ENCODE peak calls at places on chromosomes 3 and 15, in four cellular contexts. One of them, this sample, is unnamed.

GRCh38 chr15:23477920-23478319 is 30.9 kb upstream of the GOLGA6L2 start:
- DNase-seq in activated B cell treated with CpG ODN at 0.5 μM for 24 hours: no peak
- DNase-seq in suprapubic skin: no peak
- DNase-seq in omental fat pad: no peak
- DNase-seq in this sample: no peak

GRCh38 chr15:72538931-72539330 is 64.8 kb downstream of the ARIH1 start:
- DNase-seq in activated B cell treated with CpG ODN at 0.5 μM for 24 hours: no peak
- DNase-seq in suprapubic skin: no peak
- DNase-seq in omental fat pad: no peak
- DNase-seq in this sample: no peak

GRCh38 chr3:105832618-105833017 is 36.2 kb downstream of the CBLB start:
- DNase-seq in activated B cell treated with CpG ODN at 0.5 μM for 24 hours: no peak
- DNase-seq in suprapubic skin: no peak
- DNase-seq in omental fat pad: no peak
- DNase-seq in this sample: no peak

GRCh38 chr3:100105536-100105935 is 8.8 kb downstream of the FILIP1L start:
- DNase-seq in activated B cell treated with CpG ODN at 0.5 μM for 24 hours: no peak
- DNase-seq in suprapubic skin: no peak
- DNase-seq in omental fat pad: no peak
- DNase-seq in this sample: no peak

GRCh38 chr3:123011484-123011883 is 16.1 kb downstream of the SEMA5B start:
- DNase-seq in activated B cell treated with CpG ODN at 0.5 μM for 24 hours: no peak
- DNase-seq in suprapubic skin: no peak
- DNase-seq in omental fat pad: no peak
- DNase-seq in this sample: no peak

GRCh38 chr3:46017720-46018119 is 9.6 kb downstream of the XCR1 start:
- DNase-seq in activated B cell treated with CpG ODN at 0.5 μM for 24 hours: no peak
- DNase-seq in suprapubic skin: no peak
- DNase-seq in omental fat pad: no peak
- DNase-seq in this sample: no peak

GRCh38 chr15:67413770-67414429 is 107.0 kb upstream of the C15orf61 start:
- DNase-seq in activated B cell treated with CpG ODN at 0.5 μM for 24 hours: no peak
- DNase-seq in suprapubic skin: no peak
- DNase-seq in omental fat pad: no peak
- DNase-seq in this sample: no peak

GRCh38 chr3:73419179-73419803 is 205.4 kb downstream of the PDZRN3 start:
- DNase-seq in activated B cell treated with CpG ODN at 0.5 μM for 24 hours: no peak
- DNase-seq in suprapubic skin: no peak
- DNase-seq in omental fat pad: no peak
- DNase-seq in this sample: no peak

GRCh38 chr3:45642731-45643152 is 46.5 kb upstream of the SACM1L start:
- DNase-seq in activated B cell treated with CpG ODN at 0.5 μM for 24 hours: no peak
- DNase-seq in suprapubic skin: no peak
- DNase-seq in omental fat pad: no peak
- DNase-seq in this sample: no peak

GRCh38 chr3:30518201-30518864 is 88.1 kb upstream of the TGFBR2 start:
- DNase-seq in activated B cell treated with CpG ODN at 0.5 μM for 24 hours: no peak
- DNase-seq in suprapubic skin: no peak
- DNase-seq in omental fat pad: no peak
- DNase-seq in this sample: no peak

GRCh38 chr3:36843065-36844051 is 79.0 kb upstream of the DCLK3 start:
- DNase-seq in activated B cell treated with CpG ODN at 0.5 μM for 24 hours: no peak
- DNase-seq in suprapubic skin: no peak
- DNase-seq in omental fat pad: no peak
- DNase-seq in this sample: no peak

GRCh38 chr15:20294651-20295237 is 246.9 kb downstream of the GOLGA6L6 start:
- DNase-seq in activated B cell treated with CpG ODN at 0.5 μM for 24 hours: no peak
- DNase-seq in suprapubic skin: no peak
- DNase-seq in omental fat pad: no peak
- DNase-seq in this sample: no peak

GRCh38 chr3:183213941-183214612 is 39.0 kb upstream of the B3GNT5 start:
- DNase-seq in activated B cell treated with CpG ODN at 0.5 μM for 24 hours: no peak
- DNase-seq in suprapubic skin: no peak
- DNase-seq in omental fat pad: no peak
- DNase-seq in this sample: no peak

GRCh38 chr15:39919740-39920509 is at the start of gene GPR176:
- DNase-seq in activated B cell treated with CpG ODN at 0.5 μM for 24 hours: peak
- DNase-seq in suprapubic skin: peak
- DNase-seq in omental fat pad: no peak
- DNase-seq in this sample: no peak

GRCh38 chr3:165839296-165840076 is 2.3 kb upstream of the BCHE start:
- DNase-seq in activated B cell treated with CpG ODN at 0.5 μM for 24 hours: no peak
- DNase-seq in suprapubic skin: no peak
- DNase-seq in omental fat pad: no peak
- DNase-seq in this sample: no peak

GRCh38 chr15:85880501-85881190 is 85.9 kb upstream of the KLHL25 start:
- DNase-seq in activated B cell treated with CpG ODN at 0.5 μM for 24 hours: no peak
- DNase-seq in suprapubic skin: no peak
- DNase-seq in omental fat pad: no peak
- DNase-seq in this sample: no peak

GRCh38 chr15:73936588-73937312 is 10.5 kb downstream of the LOXL1 start:
- DNase-seq in activated B cell treated with CpG ODN at 0.5 μM for 24 hours: no peak
- DNase-seq in suprapubic skin: no peak
- DNase-seq in omental fat pad: no peak
- DNase-seq in this sample: no peak
- TF ChIP-seq CTCF in activated B cell treated with CpG ODN at 0.5 μM for 24 hours: no peak
- TF ChIP-seq CTCF in suprapubic skin: no peak
- TF ChIP-seq CTCF in omental fat pad: no peak
- TF ChIP-seq CTCF in this sample: no peak

DNA sequence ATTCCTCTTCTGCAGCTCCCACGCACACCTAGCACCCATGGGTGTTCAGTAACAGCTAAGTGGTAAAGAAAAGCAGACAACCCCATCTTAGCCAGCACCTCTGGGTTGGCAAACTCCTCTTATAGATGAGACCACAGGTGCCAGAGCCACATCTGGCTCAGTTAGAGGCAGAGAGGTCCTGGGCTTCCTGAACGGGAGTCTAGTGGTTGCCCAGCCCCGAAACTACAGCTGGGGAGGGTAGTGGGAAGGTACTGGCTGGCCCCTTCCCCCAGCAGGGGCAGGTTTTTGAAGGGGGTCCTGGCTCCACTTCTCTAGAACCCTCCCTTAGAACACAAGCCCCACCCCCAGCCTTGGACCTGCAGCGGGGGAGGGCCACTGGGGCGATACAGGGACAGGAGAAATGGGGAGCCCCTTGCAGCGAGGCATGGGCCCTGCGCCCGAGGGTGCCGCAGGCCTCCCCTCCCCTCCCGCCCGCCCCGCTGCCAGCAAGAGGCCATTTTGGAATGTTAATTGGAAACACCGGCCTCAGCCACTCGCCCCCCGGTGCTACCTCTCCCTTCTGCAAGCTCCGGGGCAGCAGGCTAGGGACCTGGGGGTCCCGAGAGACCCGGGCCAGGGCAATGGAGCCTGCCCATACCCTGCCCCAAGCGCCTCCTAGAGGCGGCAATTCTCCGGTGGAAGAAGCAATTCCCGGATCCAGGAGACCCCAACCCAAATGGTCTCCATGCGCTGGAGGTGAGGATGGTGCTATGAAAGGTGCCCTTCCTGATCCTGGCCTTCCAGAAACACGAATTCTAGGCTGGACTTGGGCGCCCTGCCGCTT is 1.5 kb downstream of the DUSP7 start:
- DNase-seq in activated B cell treated with CpG ODN at 0.5 μM for 24 hours: no peak
- DNase-seq in suprapubic skin: no peak
- DNase-seq in omental fat pad: no peak
- DNase-seq in this sample: no peak
- TF ChIP-seq CTCF in activated B cell treated with CpG ODN at 0.5 μM for 24 hours: no peak
- TF ChIP-seq CTCF in suprapubic skin: no peak
- TF ChIP-seq CTCF in omental fat pad: no peak
- TF ChIP-seq CTCF in this sample: peak

GRCh38 chr15:71103102-71103676 is 12.1 kb upstream of the THSD4 start:
- DNase-seq in activated B cell treated with CpG ODN at 0.5 μM for 24 hours: no peak
- DNase-seq in suprapubic skin: no peak
- DNase-seq in omental fat pad: no peak
- DNase-seq in this sample: no peak
- TF ChIP-seq CTCF in activated B cell treated with CpG ODN at 0.5 μM for 24 hours: no peak
- TF ChIP-seq CTCF in suprapubic skin: no peak
- TF ChIP-seq CTCF in omental fat pad: no peak
- TF ChIP-seq CTCF in this sample: peak

DNA sequence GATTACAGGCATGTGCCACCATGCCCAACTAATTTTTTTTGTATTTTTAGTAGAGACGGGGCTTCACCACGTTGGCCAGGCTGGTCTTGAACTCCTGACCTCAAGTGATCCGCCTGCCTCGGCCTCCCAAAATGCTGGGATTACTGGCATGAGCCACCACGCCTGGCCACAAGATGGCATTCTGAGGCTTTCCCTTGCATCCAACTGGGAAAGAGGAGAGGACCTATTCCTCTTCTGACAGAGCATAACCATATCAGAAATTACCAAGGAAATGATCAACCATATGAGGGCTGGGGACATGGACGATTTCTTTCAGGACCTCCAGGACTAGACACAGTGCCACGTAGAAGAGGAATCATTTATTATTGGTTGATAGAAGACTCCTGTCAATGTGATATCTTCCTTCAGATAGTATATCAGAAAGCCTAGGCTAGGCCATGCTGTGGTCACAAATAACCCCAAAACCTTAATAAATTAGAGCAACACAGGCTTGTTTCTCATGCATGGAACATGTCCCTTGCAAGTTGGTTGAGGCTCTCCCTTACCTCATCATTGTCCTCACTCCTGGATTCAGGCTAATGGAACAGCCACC is 372.3 kb upstream of the IL12A start:
- DNase-seq in activated B cell treated with CpG ODN at 0.5 μM for 24 hours: no peak
- DNase-seq in suprapubic skin: no peak
- DNase-seq in omental fat pad: no peak
- DNase-seq in this sample: no peak
- TF ChIP-seq CTCF in activated B cell treated with CpG ODN at 0.5 μM for 24 hours: no peak
- TF ChIP-seq CTCF in suprapubic skin: no peak
- TF ChIP-seq CTCF in omental fat pad: no peak
- TF ChIP-seq CTCF in this sample: peak

GRCh38 chr3:163328680-163329079 is 1749.6 kb downstream of the SI start:
- DNase-seq in activated B cell treated with CpG ODN at 0.5 μM for 24 hours: no peak
- DNase-seq in suprapubic skin: no peak
- DNase-seq in omental fat pad: no peak
- DNase-seq in this sample: no peak
- TF ChIP-seq CTCF in activated B cell treated with CpG ODN at 0.5 μM for 24 hours: no peak
- TF ChIP-seq CTCF in suprapubic skin: no peak
- TF ChIP-seq CTCF in omental fat pad: no peak
- TF ChIP-seq CTCF in this sample: no peak

DNA sequence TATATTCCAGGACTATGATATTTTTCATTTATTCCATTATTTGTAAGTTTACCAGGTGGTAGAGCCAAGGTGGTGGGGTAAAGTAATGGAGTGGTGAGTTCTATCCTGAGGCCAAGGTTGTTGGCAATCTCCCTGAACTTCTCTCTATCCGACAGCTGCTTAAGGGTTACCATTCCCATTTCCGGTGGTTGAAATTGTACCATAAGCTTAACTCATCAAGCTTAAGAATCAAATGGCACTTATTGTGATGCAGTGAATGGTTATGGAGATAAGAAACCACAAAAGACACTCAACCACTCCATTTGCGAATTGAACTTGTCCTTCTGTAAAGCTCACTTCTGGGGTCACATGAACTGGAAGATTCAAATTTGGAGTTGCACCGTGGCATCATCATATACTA is 287.4 kb upstream of the SLCO3A1 start:
- DNase-seq in activated B cell treated with CpG ODN at 0.5 μM for 24 hours: no peak
- DNase-seq in suprapubic skin: no peak
- DNase-seq in omental fat pad: no peak
- DNase-seq in this sample: no peak
- TF ChIP-seq CTCF in activated B cell treated with CpG ODN at 0.5 μM for 24 hours: no peak
- TF ChIP-seq CTCF in suprapubic skin: no peak
- TF ChIP-seq CTCF in omental fat pad: no peak
- TF ChIP-seq CTCF in this sample: no peak

DNA sequence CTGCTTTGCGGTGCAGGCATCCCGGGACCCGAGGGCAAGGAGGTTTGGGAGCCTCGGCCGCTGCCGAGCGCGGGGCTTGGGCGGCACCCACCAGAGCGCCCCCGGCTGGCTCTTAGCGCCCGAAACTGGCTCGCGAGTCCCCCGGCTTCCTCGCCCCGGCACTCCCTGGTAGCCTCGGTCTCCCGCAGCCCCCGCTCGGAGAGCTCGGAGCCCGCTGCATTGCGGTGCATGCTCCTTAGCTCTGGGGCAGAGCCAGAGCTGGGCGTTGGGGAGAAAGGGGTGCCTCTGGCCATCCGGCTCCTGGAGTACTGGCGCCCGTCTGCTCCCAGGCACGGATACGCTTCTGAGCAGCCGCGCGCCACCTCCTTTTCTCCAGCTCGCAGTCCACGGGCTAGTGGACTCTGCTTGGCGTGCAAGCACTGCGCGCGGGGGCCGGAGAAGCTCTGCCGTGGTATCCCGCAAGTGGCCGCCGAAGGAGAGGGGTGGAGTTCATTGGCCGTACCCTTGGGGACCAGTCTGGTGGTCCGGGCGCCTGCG is 784 bp downstream of the EPHB1 start:
- DNase-seq in activated B cell treated with CpG ODN at 0.5 μM for 24 hours: no peak
- DNase-seq in suprapubic skin: no peak
- DNase-seq in omental fat pad: no peak
- DNase-seq in this sample: no peak
- TF ChIP-seq CTCF in activated B cell treated with CpG ODN at 0.5 μM for 24 hours: no peak
- TF ChIP-seq CTCF in suprapubic skin: no peak
- TF ChIP-seq CTCF in omental fat pad: no peak
- TF ChIP-seq CTCF in this sample: no peak

GRCh38 chr15:90539789-90540188 is 10.1 kb downstream of the CRTC3 start:
- DNase-seq in activated B cell treated with CpG ODN at 0.5 μM for 24 hours: no peak
- DNase-seq in suprapubic skin: no peak
- DNase-seq in omental fat pad: no peak
- DNase-seq in this sample: no peak

GRCh38 chr15:90547545-90547944 is 17.8 kb downstream of the CRTC3 start:
- DNase-seq in activated B cell treated with CpG ODN at 0.5 μM for 24 hours: no peak
- DNase-seq in suprapubic skin: no peak
- DNase-seq in omental fat pad: no peak
- DNase-seq in this sample: no peak

GRCh38 chr15:90550919-90551318 is 21.2 kb downstream of the CRTC3 start:
- DNase-seq in activated B cell treated with CpG ODN at 0.5 μM for 24 hours: no peak
- DNase-seq in suprapubic skin: no peak
- DNase-seq in omental fat pad: no peak
- DNase-seq in this sample: no peak

GRCh38 chr15:90540768-90541167 is 11.0 kb downstream of the CRTC3 start:
- DNase-seq in activated B cell treated with CpG ODN at 0.5 μM for 24 hours: no peak
- DNase-seq in suprapubic skin: no peak
- DNase-seq in omental fat pad: no peak
- DNase-seq in this sample: no peak

DNA sequence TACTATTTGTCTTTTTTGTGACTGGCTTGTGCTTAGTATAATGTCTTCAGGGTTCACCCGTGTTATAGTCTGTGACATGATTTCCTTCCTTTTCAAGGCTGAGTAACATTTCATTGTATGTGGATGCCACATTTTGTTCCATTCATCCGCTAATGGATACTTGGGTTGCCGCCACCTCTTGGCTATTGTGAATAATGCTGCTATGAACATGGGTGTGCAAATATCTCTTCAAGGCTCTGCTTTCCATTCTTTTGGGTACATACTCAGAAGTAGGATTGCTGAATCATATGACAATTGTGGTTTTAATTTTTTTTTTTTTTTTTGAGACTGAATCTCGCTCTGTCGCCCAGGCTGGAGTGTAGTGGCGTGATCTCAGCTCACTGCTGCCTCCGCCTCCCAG is 15.4 kb downstream of the CRTC3 start:
- DNase-seq in activated B cell treated with CpG ODN at 0.5 μM for 24 hours: no peak
- DNase-seq in suprapubic skin: no peak
- DNase-seq in omental fat pad: no peak
- DNase-seq in this sample: no peak
- TF ChIP-seq CTCF in activated B cell treated with CpG ODN at 0.5 μM for 24 hours: no peak
- TF ChIP-seq CTCF in suprapubic skin: no peak
- TF ChIP-seq CTCF in omental fat pad: no peak
- TF ChIP-seq CTCF in this sample: no peak

This sample was measured in D721Med.